ENCODE peak calls at places on chromosomes 16 and 17, in six cellular contexts. Y is left lung; H is stomach; A is Peyer's patch; N is activated naive CD8-positive, alpha-beta T cell treated with anti-CD3 and anti-CD28 coated beads, Interleukin-2, amount 50 U/mL, for 24 hours; C is activated CD4-positive, alpha-beta T cell treated with anti-CD3 and anti-CD28 coated beads, Interleukin-2, amount 10 ng/mL, durations not matched to agents 7 days and 5 days. U is an unnamed sample.

GRCh38 chr16:4900036-4900435 is 36.9 kb downstream of the PPL start:
- DNase-seq in C (no peak), H (no peak), A (no peak), Y (no peak), N (no peak), U (no peak)

GRCh38 chr16:64543401-64543800 is 578.5 kb downstream of the CDH11 start:
- DNase-seq in A (no peak), Y (no peak), C (no peak), N (no peak), H (no peak), U (no peak)

GRCh38 chr17:42519546-42520444 is 16.2 kb upstream of the NAGLU start:
- DNase-seq in Y (no peak), H (peak), C (no peak), N (no peak), A (peak), U (peak)

GRCh38 chr16:49952386-49952785 is 72.6 kb upstream of the CNEP1R1 start:
- DNase-seq in H (no peak), A (no peak), Y (no peak), N (no peak), C (no peak), U (no peak)

GRCh38 chr17:63946440-63947363 is 14.6 kb upstream of the CD79B start:
- DNase-seq in N (peak), H (peak), C (peak), A (peak), Y (peak), U (peak)

GRCh38 chr17:62804822-62805221 is 3.3 kb downstream of the MARCHF10 start:
- DNase-seq in H (no peak), N (no peak), C (no peak), A (no peak), Y (no peak), U (no peak)

GRCh38 chr17:8837438-8838075 is 29.9 kb downstream of the PIK3R6 start:
- DNase-seq in Y (no peak), C (no peak), A (peak), N (no peak), H (no peak), U (no peak)

GRCh38 chr17:76781056-76781982 is 43.4 kb downstream of the MFSD11 start:
- DNase-seq in C (peak), A (no peak), H (no peak), Y (no peak), N (no peak), U (no peak)

GRCh38 chr17:30332057-30332542 is 1.8 kb downstream of the TMIGD1 start:
- DNase-seq in A (peak), N (peak), Y (no peak), C (peak), H (no peak), U (peak)

GRCh38 chr17:9169116-9169515 is 147.8 kb downstream of the NTN1 start:
- DNase-seq in Y (no peak), A (no peak), H (no peak), N (no peak), C (no peak), U (no peak)

GRCh38 chr17:76479515-76480048 is 12.2 kb downstream of the AANAT start:
- DNase-seq in N (no peak), A (no peak), C (no peak), H (no peak), Y (no peak), U (no peak)

GRCh38 chr17:32503251-32504165 is 16.7 kb downstream of the CDK5R1 start:
- DNase-seq in Y (no peak), N (no peak), C (peak), H (no peak), A (peak), U (peak)

GRCh38 chr17:1058423-1059130 is 61.6 kb downstream of the TIMM22 start:
- DNase-seq in N (peak), H (peak), Y (peak), C (peak), A (peak), U (peak)

U was measured in small intestine.